ENCODE peak calls at places on chromosome 16, in six cellular contexts. One of them, this sample, is unnamed.

GRCh38 chr16:11583171-11583570 is 3.5 kb downstream of the LITAF start:
- DNase-seq in testis: no peak
- DNase-seq in HepG2: no peak
- DNase-seq in thoracic aorta: no peak
- DNase-seq in cardiac muscle cell: no peak
- DNase-seq in uterus: peak; percentile 63
- DNase-seq in this sample: no peak

GRCh38 chr16:47779201-47780016 is 318.3 kb downstream of the PHKB start:
- DNase-seq in testis: peak; percentile 65
- DNase-seq in HepG2: no peak
- DNase-seq in thoracic aorta: no peak
- DNase-seq in cardiac muscle cell: no peak
- DNase-seq in uterus: no peak
- DNase-seq in this sample: no peak

GRCh38 chr16:80347002-80347401 is 193.8 kb upstream of the DYNLRB2 start:
- DNase-seq in testis: no peak
- DNase-seq in HepG2: no peak
- DNase-seq in thoracic aorta: no peak
- DNase-seq in cardiac muscle cell: no peak
- DNase-seq in uterus: no peak
- DNase-seq in this sample: no peak

GRCh38 chr16:65044861-65045260 is 77.0 kb downstream of the CDH11 start:
- DNase-seq in testis: peak; percentile 20
- DNase-seq in HepG2: no peak
- DNase-seq in thoracic aorta: no peak
- DNase-seq in cardiac muscle cell: no peak
- DNase-seq in uterus: no peak
- DNase-seq in this sample: no peak

GRCh38 chr16:71807905-71808592 is 585 bp downstream of the AP1G1 start:
- DNase-seq in testis: peak; percentile 66
- DNase-seq in HepG2: no peak
- DNase-seq in thoracic aorta: no peak
- DNase-seq in cardiac muscle cell: no peak
- DNase-seq in uterus: peak; percentile 26
- DNase-seq in this sample: peak; percentile 31

GRCh38 chr16:78503501-78504110 is 404.2 kb downstream of the WWOX start:
- DNase-seq in testis: peak; percentile 83
- DNase-seq in HepG2: peak; percentile 61
- DNase-seq in thoracic aorta: peak; percentile 17
- DNase-seq in cardiac muscle cell: peak; percentile 79
- DNase-seq in uterus: peak; percentile 89
- DNase-seq in this sample: peak; percentile 9

GRCh38 chr16:53482123-53482522 is 20.9 kb downstream of the AKTIP start:
- DNase-seq in testis: no peak
- DNase-seq in HepG2: no peak
- DNase-seq in thoracic aorta: no peak
- DNase-seq in cardiac muscle cell: no peak
- DNase-seq in uterus: no peak
- DNase-seq in this sample: no peak

GRCh38 chr16:81493755-81494433 is 49.3 kb downstream of the CMIP start:
- DNase-seq in testis: no peak
- DNase-seq in HepG2: peak; percentile 57
- DNase-seq in thoracic aorta: no peak
- DNase-seq in cardiac muscle cell: no peak
- DNase-seq in uterus: peak; percentile 52
- DNase-seq in this sample: peak; percentile 93

GRCh38 chr16:57187508-57187854 is 1.4 kb downstream of the RSPRY1 start:
- DNase-seq in testis: peak; percentile 46
- DNase-seq in HepG2: peak; percentile 29
- DNase-seq in thoracic aorta: no peak
- DNase-seq in cardiac muscle cell: no peak
- DNase-seq in uterus: no peak
- DNase-seq in this sample: no peak

GRCh38 chr16:48317614-48318013 is 67.6 kb downstream of the SIAH1 start:
- DNase-seq in testis: no peak
- DNase-seq in HepG2: no peak
- DNase-seq in thoracic aorta: no peak
- DNase-seq in cardiac muscle cell: no peak
- DNase-seq in uterus: no peak
- DNase-seq in this sample: peak; percentile 13

GRCh38 chr16:87845213-87845612 is 24.1 kb downstream of the SLC7A5 start:
- DNase-seq in testis: peak; percentile 67
- DNase-seq in HepG2: no peak
- DNase-seq in thoracic aorta: no peak
- DNase-seq in cardiac muscle cell: no peak
- DNase-seq in uterus: no peak
- DNase-seq in this sample: no peak

GRCh38 chr16:74029122-74029805 is 267.4 kb upstream of the PSMD7 start:
- DNase-seq in testis: no peak
- DNase-seq in HepG2: no peak
- DNase-seq in thoracic aorta: no peak
- DNase-seq in cardiac muscle cell: no peak
- DNase-seq in uterus: no peak
- DNase-seq in this sample: no peak

GRCh38 chr16:14486520-14487303 is 143.3 kb downstream of the PARN start:
- DNase-seq in testis: peak; percentile 92
- DNase-seq in HepG2: peak; percentile 98
- DNase-seq in thoracic aorta: peak; percentile 76
- DNase-seq in cardiac muscle cell: peak; percentile 75
- DNase-seq in uterus: peak; percentile 87
- DNase-seq in this sample: peak; percentile 86

GRCh38 chr16:68737046-68737729 is at the start of gene CDH1:
- DNase-seq in testis: peak; percentile 73
- DNase-seq in HepG2: no peak
- DNase-seq in thoracic aorta: no peak
- DNase-seq in cardiac muscle cell: peak; percentile 44
- DNase-seq in uterus: no peak
- DNase-seq in this sample: peak; percentile 99

GRCh38 chr16:66121466-66121865 is 245.0 kb upstream of the CDH5 start:
- DNase-seq in testis: no peak
- DNase-seq in HepG2: no peak
- DNase-seq in thoracic aorta: no peak
- DNase-seq in cardiac muscle cell: no peak
- DNase-seq in uterus: no peak
- DNase-seq in this sample: no peak

GRCh38 chr16:68356249-68356918 is 45.6 kb downstream of the PRMT7 start:
- DNase-seq in testis: no peak
- DNase-seq in HepG2: no peak
- DNase-seq in thoracic aorta: no peak
- DNase-seq in cardiac muscle cell: no peak
- DNase-seq in uterus: no peak
- DNase-seq in this sample: no peak

DNA sequence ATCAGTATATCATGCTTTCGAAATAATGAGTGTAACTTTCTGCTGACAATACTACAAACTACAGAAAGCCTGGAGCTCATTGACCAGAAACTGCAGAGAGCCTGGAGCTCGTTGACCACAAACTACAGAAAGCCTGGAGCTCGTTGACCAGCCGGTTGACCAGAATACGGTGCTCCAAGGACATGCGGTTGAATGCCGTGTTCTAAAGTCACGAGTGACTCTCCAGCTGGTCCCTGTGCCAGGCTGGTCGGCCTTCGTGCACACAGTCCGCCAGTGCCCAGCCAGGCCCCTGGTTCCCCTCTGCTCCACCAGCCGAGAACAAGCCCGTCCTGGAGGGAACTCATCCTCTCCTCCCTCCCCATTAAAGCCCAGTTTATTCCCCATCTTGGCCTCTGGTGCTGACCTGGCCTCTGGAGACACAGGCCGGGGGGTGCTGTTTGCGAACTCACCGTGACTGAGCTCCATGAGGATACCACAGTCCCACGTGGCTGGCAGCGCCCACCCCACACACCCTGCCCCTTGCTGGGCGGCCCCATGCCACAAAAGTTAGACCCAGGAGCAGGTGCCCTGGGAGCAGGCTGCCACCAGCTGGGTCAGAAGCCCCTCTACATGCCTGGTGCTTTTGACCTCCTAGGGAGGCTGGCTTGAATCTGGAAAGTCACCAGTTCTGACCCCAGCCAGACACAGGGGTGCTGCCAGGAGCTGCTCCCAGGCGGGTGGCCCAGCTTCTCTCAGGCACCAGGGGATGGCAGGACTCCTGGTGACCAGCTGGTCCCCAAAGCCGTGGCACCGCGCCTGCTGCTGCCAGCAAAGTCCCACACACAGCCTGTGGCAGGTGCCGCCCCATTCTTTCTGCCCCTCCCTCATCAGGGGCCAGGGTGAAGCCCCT is 15.5 kb upstream of the CDH15 start:
- DNase-seq in testis: peak; percentile 24
- DNase-seq in HepG2: no peak
- DNase-seq in thoracic aorta: no peak
- DNase-seq in cardiac muscle cell: no peak
- DNase-seq in uterus: no peak
- DNase-seq in this sample: no peak
- TF ChIP-seq CTCF in testis: no peak
- TF ChIP-seq CTCF in HepG2: no peak
- TF ChIP-seq CTCF in thoracic aorta: no peak
- TF ChIP-seq CTCF in cardiac muscle cell: no peak
- TF ChIP-seq CTCF in uterus: no peak
- TF ChIP-seq CTCF in this sample: no peak

DNA sequence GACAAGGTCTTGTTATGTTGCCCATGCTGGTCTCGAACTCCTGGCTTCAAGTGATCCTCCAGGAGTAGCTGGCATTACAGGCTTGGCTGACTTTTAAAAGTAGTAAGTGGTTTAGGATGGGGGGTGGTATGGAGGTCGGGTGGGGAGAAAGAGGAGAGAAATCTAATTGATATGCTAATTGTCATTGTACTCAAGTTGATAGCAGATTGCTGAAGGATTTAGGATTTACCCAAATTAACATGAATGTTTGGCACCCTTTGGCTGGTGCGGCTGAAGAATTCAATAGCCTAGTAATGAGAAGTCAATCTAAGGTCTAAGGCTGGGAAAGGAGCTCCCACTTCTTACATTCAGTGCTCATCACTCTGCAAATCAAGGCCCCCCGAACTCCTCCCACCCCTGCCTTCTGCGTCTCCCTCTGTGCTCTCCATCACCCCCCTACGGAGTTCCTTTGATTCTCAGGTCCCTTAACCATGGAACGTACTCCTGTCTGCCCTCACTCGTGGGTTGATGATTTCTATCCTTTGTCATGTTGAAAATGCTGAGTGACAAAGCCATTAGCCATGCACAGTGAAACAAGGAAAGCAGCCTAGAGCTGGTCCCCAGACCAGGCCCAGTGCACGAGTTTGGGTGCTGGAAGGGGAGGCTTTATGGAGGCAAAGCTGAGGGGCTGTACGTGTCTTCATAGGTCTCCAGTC is 17.3 kb downstream of the CDH13 start:
- DNase-seq in testis: no peak
- DNase-seq in HepG2: no peak
- DNase-seq in thoracic aorta: no peak
- DNase-seq in cardiac muscle cell: no peak
- DNase-seq in uterus: no peak
- DNase-seq in this sample: no peak
- H3K27ac ChIP-seq in testis: no peak overlapping the region
- H3K27ac ChIP-seq in HepG2: no peak overlapping the region
- H3K27ac ChIP-seq in thoracic aorta: no peak overlapping the region
- H3K27ac ChIP-seq in cardiac muscle cell: no peak overlapping the region
- H3K27ac ChIP-seq in uterus: no peak overlapping the region
- H3K27ac ChIP-seq in this sample: no peak overlapping the region

DNA sequence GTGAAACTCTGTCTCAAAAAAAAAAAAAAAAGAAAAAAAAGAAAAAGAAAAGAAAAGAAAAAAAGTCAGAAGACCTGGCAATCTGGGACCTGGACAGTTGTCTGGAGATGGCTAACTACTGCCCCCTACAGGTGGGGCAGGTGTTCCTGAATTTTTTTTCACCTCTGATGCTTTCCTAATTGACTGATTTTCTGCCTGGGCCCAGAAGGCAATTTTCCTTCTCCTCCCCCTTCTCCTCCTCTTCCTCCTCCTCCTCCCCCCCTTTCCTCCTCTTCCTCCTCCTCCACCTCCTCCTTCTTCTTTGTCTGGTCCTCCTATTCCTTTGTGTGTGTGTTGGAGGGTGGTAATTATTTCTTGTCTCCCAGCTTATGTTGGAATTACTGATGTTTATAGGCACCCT is 26.7 kb downstream of the IRX5 start:
- DNase-seq in testis: no peak
- DNase-seq in HepG2: peak; percentile 20
- DNase-seq in thoracic aorta: no peak
- DNase-seq in cardiac muscle cell: peak; percentile 24
- DNase-seq in uterus: no peak
- DNase-seq in this sample: peak; percentile 24
- TF ChIP-seq CTCF in testis: peak; percentile 31
- TF ChIP-seq CTCF in HepG2: peak; percentile 55
- TF ChIP-seq CTCF in thoracic aorta: no peak
- TF ChIP-seq CTCF in cardiac muscle cell: peak; percentile 38
- TF ChIP-seq CTCF in uterus: no peak
- TF ChIP-seq CTCF in this sample: peak; percentile 29

GRCh38 chr16:22007509-22008214 is at the start of gene MOSMO:
- DNase-seq in testis: peak; percentile 82
- DNase-seq in HepG2: peak; percentile 85
- DNase-seq in thoracic aorta: no peak
- DNase-seq in cardiac muscle cell: peak; percentile 90
- DNase-seq in uterus: peak; percentile 59
- DNase-seq in this sample: peak; percentile 73

GRCh38 chr16:22007159-22007508 is 777 bp upstream of the MOSMO start:
- DNase-seq in testis: no peak
- DNase-seq in HepG2: no peak
- DNase-seq in thoracic aorta: no peak
- DNase-seq in cardiac muscle cell: no peak
- DNase-seq in uterus: no peak
- DNase-seq in this sample: no peak

GRCh38 chr16:22010902-22011301 is 3.0 kb downstream of the MOSMO start:
- DNase-seq in testis: no peak
- DNase-seq in HepG2: no peak
- DNase-seq in thoracic aorta: no peak
- DNase-seq in cardiac muscle cell: no peak
- DNase-seq in uterus: no peak
- DNase-seq in this sample: no peak

GRCh38 chr16:22006636-22007035 is 1.3 kb upstream of the MOSMO start:
- DNase-seq in testis: no peak
- DNase-seq in HepG2: no peak
- DNase-seq in thoracic aorta: no peak
- DNase-seq in cardiac muscle cell: no peak
- DNase-seq in uterus: no peak
- DNase-seq in this sample: no peak

DNA sequence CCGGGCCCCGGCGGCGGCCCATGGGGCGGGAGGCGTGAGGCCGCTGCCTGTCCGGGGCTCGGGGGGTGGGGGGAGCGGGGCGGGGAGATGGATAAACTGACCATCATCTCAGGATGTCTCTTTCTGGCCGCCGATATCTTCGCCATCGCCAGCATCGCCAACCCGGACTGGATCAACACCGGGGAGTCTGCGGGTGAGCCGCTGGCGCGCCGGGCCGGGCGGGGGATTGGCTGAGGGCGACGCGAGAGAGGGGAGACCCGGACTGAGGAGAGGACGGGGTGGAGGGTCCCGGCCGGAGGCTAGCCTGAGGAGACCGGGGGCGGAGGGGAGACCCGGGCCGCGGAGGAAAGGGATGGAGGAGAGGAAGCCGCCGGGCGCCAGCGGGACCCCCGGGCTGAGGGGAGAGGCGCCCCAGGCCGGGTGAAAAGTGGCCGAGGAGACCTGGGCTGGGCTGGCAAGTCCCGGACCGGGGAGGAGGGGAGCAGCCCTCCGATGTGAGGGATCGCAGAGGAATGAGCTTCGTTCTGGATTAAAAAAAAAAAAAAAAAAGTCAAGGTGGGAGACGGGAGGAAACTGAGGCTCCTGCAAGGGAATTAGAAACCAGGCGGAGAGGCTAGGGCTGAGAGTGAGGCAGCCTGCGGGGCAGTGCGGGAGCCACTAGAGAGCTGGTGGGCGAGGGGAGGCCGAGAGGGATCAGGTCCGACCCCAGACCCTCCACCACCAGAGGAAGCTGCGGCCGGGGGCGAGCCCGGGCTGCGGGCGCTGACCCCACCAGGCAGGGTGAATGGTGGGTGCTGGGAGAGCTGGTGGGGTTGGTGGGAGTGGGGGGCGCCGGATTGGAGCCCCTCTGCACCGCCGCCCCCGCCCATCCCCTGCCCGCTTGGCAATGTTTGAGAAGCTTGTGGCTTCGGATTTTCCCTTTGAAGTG is 568 bp downstream of the MOSMO start:
- DNase-seq in testis: no peak
- DNase-seq in HepG2: no peak
- DNase-seq in thoracic aorta: no peak
- DNase-seq in cardiac muscle cell: peak; percentile 35
- DNase-seq in uterus: peak; percentile 28
- DNase-seq in this sample: peak; percentile 38
- H3K27ac ChIP-seq in testis: peak overlapping the region; percentile 89
- H3K27ac ChIP-seq in HepG2: peak overlapping the region; percentile 35
- H3K27ac ChIP-seq in thoracic aorta: no peak overlapping the region
- H3K27ac ChIP-seq in cardiac muscle cell: no peak overlapping the region
- H3K27ac ChIP-seq in uterus: peak overlapping the region; percentile 75
- H3K27ac ChIP-seq in this sample: peak overlapping the region; percentile 78

This sample was measured in RWPE1.